ENCODE peak calls at places on chromosomes 1 and 21, in nine cellular contexts. N, J, W, L, G, C, D, O and B are unnamed samples.

GRCh38 chr21:19648376-19648775 is 1244.8 kb upstream of the TMPRSS15 start:
- DNase-seq in N (no peak), J (no peak), W (no peak), L (no peak), G (no peak), C (no peak), D (no peak), O (peak; percentile 62), B (no peak)

GRCh38 chr1:25118554-25118953 is 113.7 kb downstream of the SYF2 start:
- DNase-seq in N (no peak), J (peak; percentile 56), W (no peak), L (no peak), G (no peak), C (no peak), D (no peak), O (no peak), B (no peak)

GRCh38 chr1:145778146-145778540 is 45.8 kb downstream of the RNF115 start:
- DNase-seq in N (no peak), J (no peak), W (no peak), L (no peak), G (no peak), C (no peak), D (no peak), O (no peak), B (no peak)

GRCh38 chr1:87678221-87678715 is 349.6 kb downstream of the LMO4 start:
- DNase-seq in N (no peak), J (no peak), W (no peak), L (no peak), G (no peak), C (no peak), D (no peak), O (no peak), B (no peak)

GRCh38 chr1:28246427-28246832 is 10.5 kb downstream of the ATP5IF1 start:
- DNase-seq in N (peak; percentile 68), J (peak; percentile 66), W (no peak), L (peak; percentile 47), G (no peak), C (no peak), D (peak; percentile 73), O (peak; percentile 57), B (no peak)

GRCh38 chr1:9059944-9060744 is 9.3 kb downstream of the SLC2A5 start:
- DNase-seq in N (no peak), J (no peak), W (no peak), L (no peak), G (no peak), C (no peak), D (no peak), O (no peak), B (no peak)

GRCh38 chr1:108125312-108126138 is 74.6 kb downstream of the SLC25A24 start:
- DNase-seq in N (peak; percentile 63), J (peak; percentile 74), W (peak; percentile 29), L (peak; percentile 77), G (peak; percentile 70), C (no peak), D (peak; percentile 77), O (peak; percentile 91), B (peak; percentile 54)

GRCh38 chr1:221162939-221163338 is 283.7 kb downstream of the HLX start:
- DNase-seq in N (no peak), J (no peak), W (no peak), L (no peak), G (no peak), C (no peak), D (no peak), O (no peak), B (no peak)

GRCh38 chr21:41758550-41758949 is 8.3 kb downstream of the RIPK4 start:
- DNase-seq in N (no peak), J (no peak), W (no peak), L (no peak), G (no peak), C (no peak), D (no peak), O (no peak), B (no peak)

GRCh38 chr21:29287383-29287782 is 11.3 kb upstream of the BACH1 start:
- DNase-seq in N (no peak), J (no peak), W (no peak), L (peak; percentile 52), G (no peak), C (no peak), D (peak; percentile 68), O (peak; percentile 86), B (no peak)

GRCh38 chr1:119097380-119097779 is 43.1 kb downstream of the WARS2 start:
- DNase-seq in N (no peak), J (no peak), W (no peak), L (peak; percentile 64), G (no peak), C (no peak), D (no peak), O (peak; percentile 83), B (no peak)

GRCh38 chr1:26887125-26887524 is 3.0 kb downstream of the GPN2 start:
- DNase-seq in N (no peak), J (peak; percentile 27), W (no peak), L (peak; percentile 52), G (no peak), C (no peak), D (peak; percentile 50), O (peak; percentile 73), B (no peak)

GRCh38 chr1:109613396-109614147 is 5.8 kb downstream of the GNAT2 start:
- DNase-seq in N (no peak), J (no peak), W (no peak), L (peak; percentile 76), G (no peak), C (no peak), D (no peak), O (peak; percentile 62), B (no peak)

GRCh38 chr1:97759078-97759477 is 161.8 kb downstream of the DPYD start:
- DNase-seq in N (no peak), J (no peak), W (no peak), L (peak; percentile 12), G (no peak), C (no peak), D (no peak), O (peak; percentile 12), B (no peak)

GRCh38 chr1:28553229-28553930 is 495 bp downstream of the TRNAU1AP start:
- DNase-seq in N (peak; percentile 49), J (peak; percentile 49), W (no peak), L (peak; percentile 51), G (peak; percentile 25), C (peak; percentile 25), D (peak; percentile 62), O (peak; percentile 46), B (no peak)

GRCh38 chr1:183670169-183670568 is 17.1 kb upstream of the APOBEC4 start:
- DNase-seq in N (no peak), J (no peak), W (no peak), L (no peak), G (no peak), C (no peak), D (no peak), O (peak; percentile 20), B (no peak)
- TF ChIP-seq CTCF in N (no peak), J (no peak), W (no peak), L (peak; percentile 19), G (no peak), C (no peak), D (no peak), O (peak; percentile 36), B (no peak)

GRCh38 chr21:44300262-44300959 is 558 bp downstream of the PFKL start:
- DNase-seq in N (peak; percentile 85), J (peak; percentile 71), W (no peak), L (peak; percentile 19), G (no peak), C (no peak), D (peak; percentile 72), O (peak; percentile 40), B (no peak)
- TF ChIP-seq CTCF in N (no peak), J (no peak), W (no peak), L (no peak), G (no peak), C (no peak), D (no peak), O (no peak), B (no peak)

GRCh38 chr1:85584264-85584781 is 3.8 kb downstream of the CCN1 start:
- DNase-seq in N (no peak), J (no peak), W (peak; percentile 97), L (peak; percentile 95), G (no peak), C (no peak), D (no peak), O (peak; percentile 93), B (peak; percentile 87)

GRCh38 chr1:85583355-85584263 is 3.0 kb downstream of the CCN1 start:
- DNase-seq in N (no peak), J (no peak), W (no peak), L (peak; percentile 67), G (no peak), C (no peak), D (no peak), O (peak; percentile 53), B (peak; percentile 52)

GRCh38 chr1:85581138-85581801 is 709 bp downstream of the CCN1 start:
- DNase-seq in N (peak; percentile 85), J (peak; percentile 72), W (no peak), L (peak; percentile 69), G (no peak), C (no peak), D (no peak), O (peak; percentile 90), B (peak; percentile 44)

GRCh38 chr1:85581802-85582686 is 1.5 kb downstream of the CCN1 start:
- DNase-seq in N (peak; percentile 32), J (no peak), W (no peak), L (peak; percentile 76), G (no peak), C (no peak), D (no peak), O (peak; percentile 88), B (peak; percentile 54)

GRCh38 chr1:85582687-85583354 is 2.3 kb downstream of the CCN1 start:
- DNase-seq in N (no peak), J (no peak), W (no peak), L (peak; percentile 66), G (no peak), C (no peak), D (no peak), O (peak; percentile 72), B (peak; percentile 40)
- TF ChIP-seq CTCF in N (no peak), J (no peak), W (no peak), L (no peak), G (no peak), C (no peak), D (no peak), O (no peak), B (no peak)

DNA sequence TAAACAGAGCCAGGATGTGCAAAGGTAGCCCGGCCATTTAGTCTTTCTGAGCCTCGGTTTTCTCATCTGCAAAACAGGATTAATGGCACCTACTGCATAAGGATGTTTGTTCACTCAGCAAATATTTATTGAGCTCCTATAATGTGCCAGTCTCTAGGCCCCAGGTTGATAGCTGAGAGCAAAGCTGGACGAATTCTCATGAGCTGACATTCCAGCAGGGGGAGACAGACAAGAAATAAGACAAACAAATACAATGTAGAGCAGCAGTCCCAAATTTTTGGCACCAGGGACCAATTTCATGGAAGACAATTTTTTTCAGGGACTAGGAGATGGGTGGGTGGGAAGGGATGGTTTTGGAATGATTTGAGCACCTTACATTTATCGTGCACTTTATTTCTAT is 74.3 kb upstream of the PAX7 start:
- DNase-seq in N (no peak), J (peak; percentile 9), W (no peak), L (peak; percentile 12), G (peak; percentile 18), C (no peak), D (no peak), O (peak; percentile 57), B (no peak)
- TF ChIP-seq CTCF in N (no peak), J (peak; percentile 31), W (peak; percentile 28), L (peak; percentile 21), G (no peak), C (no peak), D (peak; percentile 49), O (peak; percentile 67), B (peak; percentile 34)